ENCODE peak calls at places on chromosomes 4 and X, in four cellular contexts. J is foreskin fibroblast; Y is CD8-positive, alpha-beta memory T cell; K is H4. S is an unnamed sample.

GRCh38 chr4:128600996-128601857 is 208.3 kb upstream of the JADE1 start:
- DNase-seq in K (peak; percentile 99), Y (no peak), J (peak; percentile 95), S (no peak)

GRCh38 chrX:141701081-141701480 is 2.5 kb upstream of the SPANXD start:
- DNase-seq in Y (no peak), K (no peak), J (no peak), S (no peak)

GRCh38 chrX:53188763-53189162 is 36.2 kb downstream of the KDM5C start:
- DNase-seq in Y (no peak), J (no peak), K (no peak), S (no peak)

GRCh38 chr4:7301846-7302630 is 109.7 kb downstream of the SORCS2 start:
- DNase-seq in Y (no peak), J (no peak), K (no peak), S (no peak)

GRCh38 chr4:147480891-147481576 is at the start of gene EDNRA:
- DNase-seq in K (no peak), Y (no peak), J (peak; percentile 61), S (no peak)

GRCh38 chrX:1444896-1445480 is 7.7 kb downstream of the ASMTL start:
- DNase-seq in Y (no peak), J (no peak), K (no peak), S (no peak)

GRCh38 chr4:119286377-119287002 is 35.4 kb downstream of the FABP2 start:
- DNase-seq in K (peak; percentile 32), J (peak; percentile 35), Y (no peak), S (no peak)

GRCh38 chr4:138870739-138871633 is 144.6 kb upstream of the NOCT start:
- DNase-seq in Y (peak; percentile 46), J (peak; percentile 52), K (peak; percentile 45), S (peak; percentile 37)

GRCh38 chr4:53688186-53688790 is 97.0 kb upstream of the LNX1 start:
- DNase-seq in J (peak; percentile 98), Y (no peak), K (peak; percentile 98), S (no peak)

GRCh38 chrX:12446342-12447075 is 308.2 kb downstream of the FRMPD4 start:
- DNase-seq in K (peak; percentile 75), Y (no peak), J (peak; percentile 46), S (no peak)

S was measured in germinal center.